ENCODE peak calls at places on chromosomes 6 and 20, in six cellular contexts. F is IMR-90; P is stimulated activated naive CD8-positive, alpha-beta T cell treated with anti-CD3 and anti-CD28 coated beads, Interleukin-15, amount 100 ng/mL, for 72 hours; H is activated T-cell treated with anti-CD3 and anti-CD28 coated beads, Interleukin-2, amount 50 U/mL, for 4 hours; G is gastrocnemius medialis; W is sciatic nerve. L is an unnamed sample.

GRCh38 chr20:51703446-51704287 is 64.5 kb downstream of the ATP9A start:
- ATAC-seq in G (no peak), F (no peak), P (no peak), H (no peak), W (no peak), L (no peak)

GRCh38 chr6:158008894-158009891 is 27.5 kb downstream of the SYNJ2 start:
- ATAC-seq in G (peak), F (peak), P (peak), H (peak), W (peak), L (peak)

GRCh38 chr20:47350181-47350550 is 6.3 kb downstream of the ZMYND8 start:
- ATAC-seq in H (no peak), P (peak), G (no peak), F (no peak), W (no peak), L (no peak)

GRCh38 chr6:356828-357251 is 34.7 kb upstream of the IRF4 start:
- ATAC-seq in P (peak), F (no peak), W (no peak), G (no peak), H (peak), L (no peak)

GRCh38 chr6:122494665-122495272 is 23.2 kb upstream of the SERINC1 start:
- ATAC-seq in H (no peak), P (no peak), F (no peak), W (no peak), G (no peak), L (no peak)

GRCh38 chr20:53901064-53901463 is 169.3 kb downstream of the BCAS1 start:
- ATAC-seq in G (no peak), H (no peak), P (no peak), F (peak), W (no peak), L (peak)

GRCh38 chr6:115594894-115595293 is 465.8 kb downstream of the FRK start:
- ATAC-seq in W (no peak), P (no peak), H (no peak), F (no peak), G (no peak), L (no peak)

GRCh38 chr6:129882510-129883023 is 21.5 kb upstream of the TMEM244 start:
- ATAC-seq in G (no peak), F (no peak), P (no peak), W (no peak), H (no peak), L (no peak)

GRCh38 chr6:169623343-169623742 is 78.5 kb downstream of the WDR27 start:
- ATAC-seq in F (no peak), W (no peak), P (no peak), G (no peak), H (no peak), L (no peak)

GRCh38 chr6:44156494-44157151 is 2.0 kb upstream of the CAPN11 start:
- ATAC-seq in W (no peak), P (no peak), H (no peak), F (no peak), G (no peak), L (no peak)

GRCh38 chr20:2873747-2874041 is 413 bp downstream of the PTPRA start:
- ATAC-seq in G (no peak), P (peak), W (peak), H (peak), F (peak), L (no peak)

GRCh38 chr6:16168121-16168520 is 39.2 kb downstream of the MYLIP start:
- ATAC-seq in P (peak), W (peak), G (no peak), H (no peak), F (no peak), L (no peak)

GRCh38 chr6:121430514-121431460 is 4.7 kb upstream of the GJA1 start:
- ATAC-seq in H (no peak), W (peak), P (no peak), G (no peak), F (peak), L (peak)

GRCh38 chr6:93337772-93338394 is 81.5 kb downstream of the EPHA7 start:
- ATAC-seq in H (no peak), F (no peak), P (no peak), W (peak), G (no peak), L (no peak)

GRCh38 chr6:358432-358831 is 33.1 kb upstream of the IRF4 start:
- ATAC-seq in G (no peak), F (no peak), H (no peak), W (peak), P (peak), L (no peak)

GRCh38 chr6:148831531-148831930 is 84.7 kb downstream of the UST start:
- ATAC-seq in W (no peak), F (peak), G (no peak), P (no peak), H (no peak), L (peak)

GRCh38 chr6:154690857-154691256 is 42.4 kb upstream of the SCAF8 start:
- ATAC-seq in F (no peak), P (no peak), W (no peak), G (no peak), H (no peak), L (no peak)

GRCh38 chr6:138086573-138087196 is 20.5 kb downstream of the PERP start:
- ATAC-seq in F (peak), G (no peak), P (no peak), W (no peak), H (no peak), L (no peak)

GRCh38 chr6:107496041-107496440 is 6.1 kb downstream of the SOBP start:
- ATAC-seq in W (no peak), P (no peak), H (no peak), G (no peak), F (no peak), L (no peak)

GRCh38 chr6:167893416-167893815 is 66.7 kb downstream of the AFDN start:
- ATAC-seq in G (no peak), P (peak), W (no peak), H (no peak), F (peak), L (peak)

GRCh38 chr6:56814308-56814707 is 140.6 kb upstream of the BEND6 start:
- ATAC-seq in F (no peak), H (no peak), G (peak), P (no peak), W (peak), L (no peak)

GRCh38 chr6:111015656-111016190 is 33.9 kb downstream of the RPF2 start:
- ATAC-seq in H (no peak), P (no peak), G (no peak), W (no peak), F (peak), L (no peak)

GRCh38 chr6:160253714-160254113 is 4.9 kb downstream of the SLC22A2 start:
- ATAC-seq in G (no peak), F (no peak), W (no peak), H (no peak), P (no peak), L (no peak)

GRCh38 chr6:11315743-11316437 is 83.4 kb upstream of the NEDD9 start:
- ATAC-seq in H (no peak), P (no peak), W (peak), G (peak), F (peak), L (peak)

GRCh38 chr6:162153120-162153519 is 574.4 kb downstream of the PRKN start:
- ATAC-seq in P (no peak), H (no peak), F (no peak), G (no peak), W (no peak), L (no peak)

GRCh38 chr6:168417660-168418059 is 23.3 kb upstream of the SMOC2 start:
- ATAC-seq in W (peak), H (no peak), P (no peak), G (peak), F (no peak), L (no peak)

GRCh38 chr6:166999845-167000253 is 652 bp downstream of the CEP43 start:
- ATAC-seq in P (no peak), H (no peak), G (no peak), W (no peak), F (no peak), L (no peak)

GRCh38 chr20:48465271-48465670 is 362.5 kb downstream of the PREX1 start:
- ATAC-seq in F (no peak), H (no peak), P (no peak), W (no peak), G (no peak), L (no peak)

GRCh38 chr6:37061157-37061804 is 55.8 kb downstream of the FGD2 start:
- ATAC-seq in H (no peak), G (peak), W (peak), P (no peak), F (no peak), L (no peak)

GRCh38 chr6:165987483-165988305 is 180.0 kb downstream of the TBXT start:
- ATAC-seq in P (no peak), W (peak), F (peak), H (no peak), G (peak), L (peak)

GRCh38 chr6:145096846-145097245 is 638.5 kb downstream of the EPM2A start:
- ATAC-seq in H (no peak), G (no peak), W (no peak), F (no peak), P (no peak), L (no peak)

GRCh38 chr20:4320284-4320683 is 304.9 kb upstream of the RNF24 start:
- ATAC-seq in P (no peak), H (no peak), W (no peak), G (no peak), F (no peak), L (no peak)